ENCODE peak calls at places on chromosomes 2 and 18, in ten cellular contexts. Y is astrocyte of the spinal cord, H is OCI-LY7, S is K562, B is neural progenitor cell, Q is H1, C is cardiac muscle cell, V is GM12865, T is H9, G is pancreas. W is an unnamed sample.

GRCh38 chr2:8656160-8656641 is 25.7 kb upstream of the ID2 start:
- DNase-seq in C (no peak), B (no peak), H (no peak), S (no peak), Y (peak), Q (no peak), V (no peak), T (no peak), G (no peak), W (no peak)

GRCh38 chr2:618591-618990 is 58.6 kb downstream of the TMEM18 start:
- DNase-seq in B (no peak), Y (no peak), S (no peak), V (no peak), G (no peak), C (no peak), Q (peak), T (no peak), H (no peak), W (no peak)

GRCh38 chr2:153935511-153935910 is 63.8 kb downstream of the GALNT13 start:
- DNase-seq in C (no peak), G (no peak), S (no peak), B (no peak), Q (no peak), V (no peak), T (no peak), Y (no peak), H (no peak), W (no peak)

GRCh38 chr2:149617057-149617456 is 29.5 kb upstream of the MMADHC start:
- DNase-seq in H (no peak), C (no peak), V (no peak), T (no peak), S (no peak), Y (peak), B (no peak), Q (no peak), G (no peak), W (no peak)

GRCh38 chr2:136116813-136117390 is 1.0 kb downstream of the CXCR4 start:
- DNase-seq in T (peak), C (peak), Q (peak), H (peak), G (peak), S (no peak), V (peak), B (peak), Y (no peak), W (peak)

GRCh38 chr2:34353498-34354113 is 754.5 kb upstream of the FAM98A start:
- DNase-seq in S (no peak), T (no peak), V (no peak), Q (no peak), C (no peak), Y (no peak), B (no peak), G (no peak), H (no peak), W (no peak)

GRCh38 chr2:191756753-191757152 is 78.8 kb downstream of the NABP1 start:
- DNase-seq in C (no peak), Q (no peak), Y (no peak), G (no peak), B (no peak), S (no peak), V (no peak), T (no peak), H (no peak), W (no peak)

GRCh38 chr2:48287971-48288370 is 242.0 kb upstream of the STON1 start:
- DNase-seq in Q (no peak), B (no peak), G (no peak), S (no peak), V (no peak), H (peak), T (no peak), Y (no peak), C (no peak), W (no peak)

GRCh38 chr2:21452263-21452662 is 328.5 kb downstream of the TDRD15 start:
- DNase-seq in Q (no peak), H (no peak), Y (no peak), S (no peak), T (no peak), C (no peak), G (no peak), B (no peak), V (no peak), W (no peak)

GRCh38 chr2:200735061-200735460 is 76.6 kb upstream of the BZW1 start:
- DNase-seq in G (no peak), H (no peak), B (no peak), C (no peak), T (no peak), Y (no peak), S (no peak), V (no peak), Q (no peak), W (no peak)

GRCh38 chr2:232540441-232541041 is 1.0 kb downstream of the CHRNG start:
- DNase-seq in C (no peak), Y (no peak), H (no peak), Q (peak), S (no peak), G (peak), B (no peak), T (no peak), V (no peak), W (no peak)

GRCh38 chr2:173589604-173590277 is 235.1 kb downstream of the CDCA7 start:
- DNase-seq in G (no peak), C (no peak), V (no peak), T (no peak), Q (no peak), H (no peak), B (no peak), Y (no peak), S (no peak), W (no peak)

GRCh38 chr18:62863629-62864028 is 148.3 kb downstream of the PHLPP1 start:
- DNase-seq in G (no peak), B (no peak), C (no peak), T (no peak), H (no peak), S (no peak), V (peak), Y (peak), Q (no peak), W (no peak)

GRCh38 chr2:182558564-182558963 is 131.7 kb upstream of the PDE1A start:
- DNase-seq in H (no peak), V (no peak), B (no peak), G (no peak), Q (no peak), Y (no peak), C (no peak), S (no peak), T (no peak), W (no peak)

GRCh38 chr18:46283268-46283667 is 179.1 kb downstream of the HAUS1 start:
- DNase-seq in B (no peak), C (no peak), T (no peak), Y (no peak), S (no peak), G (no peak), H (no peak), V (no peak), Q (no peak), W (no peak)

GRCh38 chr2:8599421-8600242 is 82.2 kb upstream of the ID2 start:
- DNase-seq in S (no peak), G (peak), T (no peak), H (no peak), V (no peak), C (no peak), Q (no peak), Y (no peak), B (no peak), W (no peak)

GRCh38 chr18:74546751-74547530 is 12.6 kb downstream of the CNDP1 start:
- DNase-seq in G (no peak), H (no peak), S (no peak), Y (peak), Q (no peak), B (no peak), V (peak), T (no peak), C (no peak), W (no peak)

GRCh38 chr2:197431858-197432257 is 3.0 kb downstream of the SF3B1 start:
- DNase-seq in T (no peak), C (no peak), B (no peak), H (no peak), Q (no peak), V (no peak), S (no peak), Y (no peak), G (no peak), W (no peak)

GRCh38 chr2:45353879-45354278 is 257.2 kb downstream of the SRBD1 start:
- DNase-seq in H (no peak), T (no peak), V (no peak), B (no peak), G (no peak), C (no peak), Q (no peak), S (no peak), Y (peak), W (no peak)

GRCh38 chr2:19484736-19485135 is 126.3 kb upstream of the OSR1 start:
- DNase-seq in H (peak), B (no peak), S (no peak), T (no peak), Q (no peak), Y (no peak), C (no peak), G (no peak), V (no peak), W (no peak)

DNA sequence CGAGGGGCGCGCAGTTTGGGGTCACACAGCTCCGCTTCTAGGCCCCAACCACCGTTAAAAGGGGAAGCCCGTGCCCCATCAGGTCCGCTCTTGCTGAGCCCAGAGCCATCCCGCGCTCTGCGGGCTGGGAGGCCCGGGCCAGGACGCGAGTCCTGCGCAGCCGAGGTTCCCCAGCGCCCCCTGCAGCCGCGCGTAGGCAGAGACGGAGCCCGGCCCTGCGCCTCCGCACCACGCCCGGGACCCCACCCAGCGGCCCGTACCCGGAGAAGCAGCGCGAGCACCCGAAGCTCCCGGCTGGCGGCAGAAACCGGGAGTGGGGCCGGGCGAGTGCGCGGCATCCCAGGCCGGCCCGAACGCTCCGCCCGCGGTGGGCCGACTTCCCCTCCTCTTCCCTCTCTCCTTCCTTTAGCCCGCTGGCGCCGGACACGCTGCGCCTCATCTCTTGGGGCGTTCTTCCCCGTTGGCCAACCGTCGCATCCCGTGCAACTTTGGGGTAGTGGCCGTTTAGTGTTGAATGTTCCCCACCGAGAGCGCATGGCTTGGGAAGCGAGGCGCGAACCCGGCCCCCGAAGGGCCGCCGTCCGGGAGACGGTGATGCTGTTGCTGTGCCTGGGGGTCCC is at the start of gene ITGA4:
- DNase-seq in Q (peak), H (peak), V (peak), B (peak), G (peak), T (peak), Y (peak), S (no peak), C (peak), W (peak)
- TF ChIP-seq CTCF in Q (peak), H (peak), V (peak), B (peak), G (peak), T (peak), Y (peak), S (no peak), C (peak), W (peak)

GRCh38 chr18:21192308-21192624 is 49.8 kb upstream of the GREB1L start:
- DNase-seq in G (no peak), Y (no peak), T (no peak), B (no peak), C (no peak), S (no peak), Q (no peak), V (no peak), H (no peak), W (no peak)

GRCh38 chr18:21191596-21192307 is 50.3 kb upstream of the GREB1L start:
- DNase-seq in H (peak), Y (peak), B (peak), C (peak), V (peak), S (peak), Q (peak), T (peak), G (no peak), W (peak)

GRCh38 chr18:21196426-21196825 is 45.6 kb upstream of the GREB1L start:
- DNase-seq in S (no peak), V (no peak), H (no peak), G (no peak), Y (peak), B (no peak), T (no peak), C (no peak), Q (no peak), W (no peak)

GRCh38 chr18:21194871-21195771 is 46.9 kb upstream of the GREB1L start:
- DNase-seq in S (peak), Y (peak), G (no peak), Q (no peak), H (peak), B (peak), C (peak), T (no peak), V (peak), W (no peak)
- TF ChIP-seq CTCF in S (peak), Y (peak), G (peak), Q (peak), H (peak), B (peak), C (peak), T (peak), V (peak), W (peak)

DNA sequence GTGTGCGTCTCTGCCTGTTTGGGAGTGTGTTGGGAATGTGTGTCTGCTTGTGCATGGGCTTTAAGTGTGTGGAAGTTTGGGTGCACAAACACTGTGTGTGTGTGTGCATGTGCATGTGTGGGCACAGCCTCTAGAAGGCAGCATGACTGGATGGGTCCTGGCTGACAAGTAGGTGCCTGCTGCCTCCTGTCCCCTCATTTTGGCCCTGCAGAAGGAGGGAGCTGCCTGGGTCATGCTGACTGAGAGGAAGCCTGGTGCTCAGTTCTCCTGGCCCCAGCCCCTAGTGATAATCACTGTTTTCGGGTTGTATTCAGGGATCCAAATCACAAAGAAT is 34.1 kb downstream of the GLI2 start:
- DNase-seq in S (no peak), T (no peak), B (no peak), C (no peak), H (no peak), Q (no peak), V (no peak), G (no peak), Y (no peak), W (no peak)
- TF ChIP-seq CTCF in S (no peak), T (no peak), B (no peak), C (no peak), H (no peak), Q (peak), V (no peak), G (no peak), Y (no peak), W (no peak)

GRCh38 chr18:76660571-76661192 is 161.7 kb upstream of the ZNF236 start:
- DNase-seq in C (no peak), Q (no peak), B (no peak), S (no peak), Y (no peak), G (no peak), T (no peak), V (no peak), H (no peak), W (no peak)

GRCh38 chr18:76657911-76658475 is 163.0 kb upstream of the ZNF516 start:
- DNase-seq in G (no peak), C (no peak), Y (no peak), Q (no peak), V (peak), H (no peak), T (no peak), S (no peak), B (no peak), W (no peak)

GRCh38 chr18:76656925-76657324 is 161.9 kb upstream of the ZNF516 start:
- DNase-seq in C (no peak), V (no peak), G (no peak), Y (no peak), Q (no peak), H (no peak), T (no peak), B (no peak), S (no peak), W (no peak)

GRCh38 chr18:76657428-76657827 is 162.4 kb upstream of the ZNF516 start:
- DNase-seq in C (no peak), Q (no peak), G (no peak), S (no peak), B (no peak), T (no peak), H (no peak), Y (no peak), V (no peak), W (no peak)

GRCh38 chr18:76658627-76659026 is 163.6 kb upstream of the ZNF516 start:
- DNase-seq in G (no peak), T (peak), H (peak), B (peak), C (peak), S (peak), V (peak), Q (peak), Y (no peak), W (peak)
- TF ChIP-seq CTCF in G (no peak), T (peak), H (peak), B (peak), C (peak), S (peak), V (peak), Q (peak), Y (peak), W (peak)

DNA sequence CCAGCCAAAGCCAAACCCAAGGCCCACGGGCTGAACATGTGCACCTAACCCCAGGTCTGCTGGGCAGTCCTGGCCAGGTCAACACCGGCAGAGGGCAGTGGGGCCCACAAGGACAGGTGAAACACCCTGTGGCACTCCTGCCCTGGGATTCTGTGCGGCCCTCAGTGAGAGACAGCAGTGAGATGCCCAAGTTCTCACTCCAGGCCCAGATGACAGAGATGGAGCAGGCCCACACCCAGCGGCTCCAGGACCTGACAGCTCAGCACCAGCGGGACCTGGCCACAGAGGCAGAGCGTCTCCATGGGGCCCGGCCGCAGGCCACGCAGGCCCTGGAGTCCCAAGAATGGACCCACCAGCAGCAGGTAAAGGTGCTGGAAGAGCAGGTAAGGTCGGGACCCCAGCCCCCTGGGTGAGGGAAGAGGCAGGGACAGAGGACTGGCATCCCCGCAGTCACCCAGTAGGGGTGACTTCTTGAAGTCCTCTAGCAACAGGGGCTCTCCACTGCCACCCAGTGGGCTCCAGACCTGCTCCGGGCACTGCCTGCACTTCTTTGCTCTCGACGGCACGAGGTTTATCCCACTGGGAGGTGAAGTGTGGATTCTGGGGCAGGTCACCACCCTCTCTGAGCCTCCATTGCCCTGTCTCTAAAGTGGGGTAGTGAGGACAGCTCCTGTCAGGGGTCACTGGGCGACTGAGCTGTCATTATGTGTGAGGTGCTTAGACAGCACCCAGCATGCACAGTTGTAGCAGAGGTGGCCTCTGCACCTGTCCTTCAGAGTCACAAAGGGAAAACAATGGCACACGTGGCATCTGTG is 8.8 kb upstream of the SNED1 start:
- DNase-seq in Y (no peak), S (peak), V (peak), T (no peak), G (peak), H (peak), Q (peak), B (peak), C (no peak), W (peak)
- TF ChIP-seq CTCF in Y (peak), S (peak), V (peak), T (peak), G (no peak), H (peak), Q (peak), B (peak), C (peak), W (peak)